ENCODE peak calls at places on chromosomes 2 and 18, in seven cellular contexts. L is A549, H is astrocyte, Q is body of pancreas, N is tibial artery, F is IMR-90, P is left lung. A is an unnamed sample.
A peak's percentile ranks its signal among the peaks of the same experiment; 100 is the strongest.

GRCh38 chr2:26246818-26247217 is 2.1 kb downstream of the HADHB start:
- DNase-seq in L (no peak), H (peak; percentile 55), Q (no peak), N (no peak), F (peak; percentile 67), P (no peak), A (no peak)

GRCh38 chr2:129008881-129009554 is 690.4 kb upstream of the HS6ST1 start:
- DNase-seq in L (no peak), H (no peak), Q (no peak), N (no peak), F (no peak), P (no peak), A (no peak)

GRCh38 chr2:10256525-10257031 is 46.1 kb upstream of the HPCAL1 start:
- DNase-seq in L (no peak), H (no peak), Q (no peak), N (no peak), F (no peak), P (peak; percentile 68), A (no peak)

GRCh38 chr2:119142822-119143221 is 15.7 kb downstream of the C1QL2 start:
- DNase-seq in L (no peak), H (no peak), Q (peak; percentile 65), N (no peak), F (no peak), P (no peak), A (no peak)

GRCh38 chr2:68734688-68735525 is at the start of gene ARHGAP25:
- DNase-seq in L (no peak), H (no peak), Q (no peak), N (no peak), F (no peak), P (no peak), A (peak; percentile 57)

GRCh38 chr2:182004945-182005344 is 19.3 kb downstream of the PPP1R1C start:
- DNase-seq in L (no peak), H (no peak), Q (no peak), N (no peak), F (no peak), P (no peak), A (no peak)

GRCh38 chr2:23595601-23596251 is 210.7 kb downstream of the KLHL29 start:
- DNase-seq in L (no peak), H (peak; percentile 80), Q (peak; percentile 47), N (no peak), F (peak; percentile 13), P (no peak), A (no peak)

GRCh38 chr2:196586511-196586991 is 53.0 kb upstream of the CCDC150 start:
- DNase-seq in L (peak; percentile 23), H (peak; percentile 88), Q (no peak), N (no peak), F (peak; percentile 86), P (no peak), A (no peak)

GRCh38 chr18:55300469-55301195 is 287.4 kb downstream of the TCF4 start:
- DNase-seq in L (no peak), H (no peak), Q (no peak), N (no peak), F (peak; percentile 37), P (peak; percentile 23), A (no peak)

GRCh38 chr2:24083567-24084385 is 858 bp downstream of the TP53I3 start:
- DNase-seq in L (peak; percentile 92), H (peak; percentile 76), Q (no peak), N (peak; percentile 57), F (peak; percentile 79), P (no peak), A (peak; percentile 64)

GRCh38 chr2:155815851-155816250 is 516.7 kb downstream of the NR4A2 start:
- DNase-seq in L (no peak), H (no peak), Q (no peak), N (no peak), F (no peak), P (no peak), A (no peak)

GRCh38 chr18:13471971-13472628 is 253.5 kb downstream of the LDLRAD4 start:
- DNase-seq in L (no peak), H (no peak), Q (no peak), N (no peak), F (no peak), P (no peak), A (no peak)

GRCh38 chr2:172783091-172783898 is 47.6 kb downstream of the RAPGEF4 start:
- DNase-seq in L (no peak), H (peak; percentile 99), Q (peak; percentile 25), N (no peak), F (peak; percentile 94), P (no peak), A (no peak)

GRCh38 chr2:199206536-199206935 is 251.2 kb downstream of the SATB2 start:
- DNase-seq in L (no peak), H (no peak), Q (no peak), N (no peak), F (no peak), P (no peak), A (no peak)

GRCh38 chr18:33051397-33051796 is 278.6 kb upstream of the KLHL14 start:
- DNase-seq in L (no peak), H (peak; percentile 1), Q (peak; percentile 43), N (no peak), F (no peak), P (no peak), A (no peak)

GRCh38 chr2:42053482-42053790 is 5.6 kb downstream of the PKDCC start:
- DNase-seq in L (no peak), H (no peak), Q (no peak), N (no peak), F (no peak), P (no peak), A (no peak)

GRCh38 chr2:42052702-42053481 is 5.1 kb downstream of the PKDCC start:
- DNase-seq in L (no peak), H (peak; percentile 37), Q (no peak), N (no peak), F (peak; percentile 67), P (no peak), A (no peak)

GRCh38 chr2:42054657-42055430 is 7.0 kb downstream of the PKDCC start:
- DNase-seq in L (no peak), H (no peak), Q (peak; percentile 47), N (no peak), F (no peak), P (no peak), A (no peak)

GRCh38 chr2:42055573-42056514 is 8.0 kb downstream of the PKDCC start:
- DNase-seq in L (no peak), H (no peak), Q (peak; percentile 62), N (no peak), F (no peak), P (no peak), A (no peak)

DNA sequence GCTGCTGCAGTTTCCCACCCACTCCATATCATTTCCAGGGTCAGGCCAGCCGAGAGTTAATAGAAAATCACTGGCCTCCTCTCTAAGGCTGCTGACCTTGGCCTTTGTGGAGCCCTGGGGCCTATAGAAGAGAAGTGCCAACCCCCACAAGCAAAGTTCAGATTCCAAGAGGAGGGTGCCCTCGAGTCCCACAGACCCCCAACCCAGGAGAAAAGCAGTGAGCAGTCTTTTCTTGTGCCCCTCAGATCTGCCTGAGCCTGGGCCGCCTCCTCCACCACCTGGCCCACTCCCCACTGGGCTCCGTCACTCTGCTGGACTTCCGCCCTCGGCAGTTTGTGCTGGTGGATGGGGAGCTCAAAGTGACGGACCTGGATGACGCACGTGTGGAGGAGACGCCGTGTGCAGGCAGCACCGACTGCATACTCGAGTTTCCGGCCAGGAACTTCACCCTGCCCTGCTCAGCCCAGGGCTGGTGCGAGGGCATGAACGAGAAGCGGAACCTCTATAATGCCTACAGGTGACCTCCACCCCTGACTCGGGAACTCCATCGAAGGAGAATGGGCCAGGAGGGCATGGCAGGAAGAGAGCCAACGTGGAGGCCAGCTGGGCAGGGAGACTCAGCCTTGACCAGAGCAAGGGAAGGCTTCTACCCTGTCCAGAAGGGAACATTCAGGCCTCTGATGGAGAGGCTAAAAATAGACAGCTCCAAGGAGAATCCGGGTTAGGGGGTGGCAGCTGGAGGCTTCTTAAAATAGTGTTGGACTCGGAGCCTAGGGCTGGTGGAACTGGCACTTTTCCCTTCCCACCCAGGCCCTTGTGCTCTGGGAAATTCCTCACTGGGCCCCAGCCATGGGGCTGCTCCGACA is 6.2 kb downstream of the PKDCC start:
- DNase-seq in L (no peak), H (no peak), Q (no peak), N (peak; percentile 71), F (no peak), P (no peak), A (peak; percentile 83)
- TF ChIP-seq CTCF in L (no peak), H (no peak), Q (no peak), N (no peak), F (no peak), P (no peak), A (no peak)

GRCh38 chr18:76380791-76381405 is 114.1 kb downstream of the ZNF516 start:
- DNase-seq in L (peak; percentile 54), H (no peak), Q (no peak), N (no peak), F (no peak), P (no peak), A (peak; percentile 40)
- H3K27ac ChIP-seq in L (no peak overlapping the region), H (no peak overlapping the region), Q (no peak overlapping the region), N (no peak overlapping the region), F (no peak overlapping the region), P (no peak overlapping the region), A (no peak overlapping the region)

GRCh38 chr2:104965900-104966299 is 72.0 kb upstream of the MRPS9 start:
- DNase-seq in L (no peak), H (no peak), Q (no peak), N (no peak), F (no peak), P (no peak), A (no peak)
- TF ChIP-seq CTCF in L (no peak), H (no peak), Q (no peak), N (no peak), F (no peak), P (no peak), A (no peak)

GRCh38 chr2:86301711-86302202 is 35.7 kb downstream of the REEP1 start:
- DNase-seq in L (no peak), H (no peak), Q (no peak), N (no peak), F (no peak), P (no peak), A (no peak)

GRCh38 chr2:86302320-86302719 is 35.1 kb downstream of the REEP1 start:
- DNase-seq in L (no peak), H (no peak), Q (no peak), N (no peak), F (no peak), P (no peak), A (no peak)

GRCh38 chr2:86305195-86305975 is 32.0 kb downstream of the REEP1 start:
- DNase-seq in L (no peak), H (no peak), Q (no peak), N (no peak), F (no peak), P (no peak), A (no peak)

GRCh38 chr2:86307431-86307830 is 30.0 kb downstream of the REEP1 start:
- DNase-seq in L (no peak), H (no peak), Q (no peak), N (no peak), F (no peak), P (no peak), A (no peak)

GRCh38 chr2:86304416-86304815 is 33.0 kb downstream of the REEP1 start:
- DNase-seq in L (no peak), H (no peak), Q (no peak), N (no peak), F (no peak), P (no peak), A (no peak)
- H3K27ac ChIP-seq in L (no peak overlapping the region), H (no peak overlapping the region), Q (no peak overlapping the region), N (no peak overlapping the region), F (no peak overlapping the region), P (no peak overlapping the region), A (no peak overlapping the region)

GRCh38 chr2:36322108-36322507 is 33.5 kb upstream of the CRIM1 start:
- DNase-seq in L (no peak), H (peak; percentile 52), Q (no peak), N (no peak), F (peak; percentile 70), P (no peak), A (no peak)
- TF ChIP-seq CTCF in L (peak; percentile 67), H (peak; percentile 68), Q (peak; percentile 31), N (peak; percentile 8), F (peak; percentile 57), P (no peak), A (peak; percentile 38)

GRCh38 chr2:101831351-101831865 is 133.9 kb downstream of the MAP4K4 start:
- DNase-seq in L (peak; percentile 46), H (peak; percentile 58), Q (peak; percentile 71), N (peak; percentile 75), F (peak; percentile 78), P (no peak), A (peak; percentile 62)
- H3K27ac ChIP-seq in L (peak overlapping the region; percentile 23), H (peak overlapping the region; percentile 94), Q (peak overlapping the region; percentile 22), N (peak overlapping the region; percentile 65), F (peak overlapping the region; percentile 28), P (peak overlapping the region; percentile 3), A (no peak overlapping the region)

A was measured in Peyer's patch.